ENCODE peak calls at places on chromosomes 16 and 17, in seven cellular contexts. I is cardiac muscle cell, L is AG09309, B is AG04450, R is GM10248, H is thoracic aorta, C is dorsolateral prefrontal cortex. S is an unnamed sample.

GRCh38 chr17:50440172-50440837 is 14.3 kb downstream of the ACSF2 start:
- DNase-seq in I (no peak), L (no peak), B (no peak), R (no peak), H (no peak), C (no peak), S (no peak)

GRCh38 chr17:74049167-74049797 is 154.2 kb upstream of the RPL38 start:
- DNase-seq in I (no peak), L (no peak), B (no peak), R (no peak), H (no peak), C (no peak), S (no peak)

GRCh38 chr16:87819282-87819681 is 50.0 kb downstream of the SLC7A5 start:
- DNase-seq in I (no peak), L (no peak), B (no peak), R (no peak), H (no peak), C (no peak), S (no peak)

GRCh38 chr16:85089485-85089884 is 22.8 kb downstream of the CIBAR2 start:
- DNase-seq in I (peak), L (no peak), B (no peak), R (no peak), H (no peak), C (no peak), S (no peak)

GRCh38 chr16:82150569-82150968 is 19.5 kb downstream of the MPHOSPH6 start:
- DNase-seq in I (no peak), L (no peak), B (no peak), R (no peak), H (no peak), C (no peak), S (no peak)

GRCh38 chr17:8059131-8059530 is 20.3 kb downstream of the ALOX15B start:
- DNase-seq in I (no peak), L (no peak), B (no peak), R (no peak), H (no peak), C (no peak), S (no peak)

GRCh38 chr17:71677444-71677843 is 443.4 kb upstream of the SOX9 start:
- DNase-seq in I (no peak), L (no peak), B (no peak), R (no peak), H (no peak), C (no peak), S (no peak)

GRCh38 chr17:50149425-50150353 is 788 bp downstream of the PPP1R9B start:
- DNase-seq in I (peak), L (no peak), B (no peak), R (no peak), H (no peak), C (peak), S (no peak)

GRCh38 chr16:47395733-47396503 is 64.9 kb downstream of the ITFG1 start:
- DNase-seq in I (no peak), L (no peak), B (no peak), R (no peak), H (no peak), C (no peak), S (no peak)

GRCh38 chr16:48965391-48965790 is 316.2 kb downstream of the CBLN1 start:
- DNase-seq in I (no peak), L (no peak), B (no peak), R (no peak), H (no peak), C (no peak), S (no peak)

GRCh38 chr16:8607214-8607613 is 14.3 kb upstream of the METTL22 start:
- DNase-seq in I (no peak), L (no peak), B (no peak), R (no peak), H (no peak), C (no peak), S (no peak)

GRCh38 chr16:68356249-68356918 is 45.6 kb downstream of the PRMT7 start:
- DNase-seq in I (no peak), L (no peak), B (no peak), R (peak), H (no peak), C (no peak), S (no peak)

GRCh38 chr17:31745964-31746650 is 112.9 kb downstream of the COPRS start:
- DNase-seq in I (no peak), L (no peak), B (no peak), R (no peak), H (no peak), C (no peak), S (no peak)

GRCh38 chr17:52027620-52028019 is 130.9 kb downstream of the CA10 start:
- DNase-seq in I (no peak), L (no peak), B (no peak), R (no peak), H (no peak), C (no peak), S (no peak)

GRCh38 chr16:19400709-19401108 is 17.0 kb upstream of the TMC5 start:
- DNase-seq in I (no peak), L (no peak), B (no peak), R (no peak), H (no peak), C (no peak), S (no peak)

GRCh38 chr17:4716081-4716480 is 5.6 kb downstream of the ARRB2 start:
- DNase-seq in I (no peak), L (no peak), B (no peak), R (no peak), H (no peak), C (no peak), S (no peak)

GRCh38 chr17:60562421-60562820 is 36.4 kb upstream of the APPBP2 start:
- DNase-seq in I (no peak), L (no peak), B (no peak), R (no peak), H (no peak), C (no peak), S (no peak)

GRCh38 chr17:9890124-9890523 is 14.9 kb downstream of the RCVRN start:
- DNase-seq in I (peak), L (no peak), B (no peak), R (peak), H (no peak), C (no peak), S (no peak)

GRCh38 chr16:3514621-3515020 is 13.8 kb downstream of the CLUAP1 start:
- DNase-seq in I (no peak), L (peak), B (peak), R (no peak), H (no peak), C (no peak), S (no peak)

GRCh38 chr16:13376174-13376573 is 474.8 kb downstream of the SHISA9 start:
- DNase-seq in I (no peak), L (no peak), B (no peak), R (peak), H (no peak), C (no peak), S (no peak)

GRCh38 chr16:74837056-74837455 is 62.4 kb upstream of the FA2H start:
- DNase-seq in I (no peak), L (no peak), B (no peak), R (no peak), H (no peak), C (no peak), S (no peak)

GRCh38 chr16:74836111-74836671 is 61.6 kb upstream of the FA2H start:
- DNase-seq in I (no peak), L (no peak), B (no peak), R (no peak), H (no peak), C (no peak), S (no peak)

GRCh38 chr16:74829637-74830036 is 55.0 kb upstream of the FA2H start:
- DNase-seq in I (no peak), L (no peak), B (no peak), R (no peak), H (no peak), C (no peak), S (no peak)

GRCh38 chr16:74830646-74831045 is 56.0 kb upstream of the FA2H start:
- DNase-seq in I (no peak), L (no peak), B (no peak), R (no peak), H (no peak), C (no peak), S (no peak)

DNA sequence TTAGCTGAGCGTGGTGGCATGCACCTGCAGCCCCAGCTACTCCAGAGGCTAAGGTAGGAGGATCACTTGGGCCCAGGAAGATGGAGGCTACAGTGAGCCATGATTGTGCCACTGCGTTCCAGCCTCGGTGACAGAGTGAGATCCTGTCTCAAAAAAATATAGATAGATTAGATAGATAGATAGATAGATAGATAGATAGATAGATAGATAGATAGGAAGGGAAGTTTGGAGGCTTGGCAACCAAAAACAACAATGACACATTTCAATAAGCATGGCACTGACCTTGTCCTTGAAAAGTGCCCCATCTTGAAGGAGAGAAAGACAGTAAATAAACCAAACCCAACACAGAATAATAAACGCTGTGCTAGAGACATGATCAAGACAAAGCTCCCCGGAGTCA is 57.6 kb upstream of the FA2H start:
- DNase-seq in I (no peak), L (no peak), B (no peak), R (no peak), H (no peak), C (no peak), S (no peak)
- TF ChIP-seq CTCF in I (no peak), L (no peak), B (no peak), R (no peak), H (no peak), C (no peak), S (no peak)

GRCh38 chr16:24049113-24049512 is 207.0 kb upstream of the CACNG3 start:
- DNase-seq in I (no peak), L (no peak), B (no peak), R (no peak), H (no peak), C (no peak), S (no peak)

GRCh38 chr16:24046442-24046841 is 209.7 kb upstream of the CACNG3 start:
- DNase-seq in I (peak), L (no peak), B (no peak), R (no peak), H (no peak), C (no peak), S (no peak)

GRCh38 chr16:24044467-24044866 is 208.7 kb downstream of the PRKCB start:
- DNase-seq in I (no peak), L (no peak), B (no peak), R (no peak), H (no peak), C (no peak), S (no peak)

GRCh38 chr16:24041834-24042631 is 206.2 kb downstream of the PRKCB start:
- DNase-seq in I (peak), L (peak), B (peak), R (peak), H (no peak), C (peak), S (peak)

GRCh38 chr16:24045641-24046040 is 209.9 kb downstream of the PRKCB start:
- DNase-seq in I (peak), L (no peak), B (no peak), R (no peak), H (no peak), C (peak), S (no peak)
- TF ChIP-seq CTCF in I (peak), L (no peak), B (no peak), R (no peak), H (no peak), C (peak), S (no peak)

DNA sequence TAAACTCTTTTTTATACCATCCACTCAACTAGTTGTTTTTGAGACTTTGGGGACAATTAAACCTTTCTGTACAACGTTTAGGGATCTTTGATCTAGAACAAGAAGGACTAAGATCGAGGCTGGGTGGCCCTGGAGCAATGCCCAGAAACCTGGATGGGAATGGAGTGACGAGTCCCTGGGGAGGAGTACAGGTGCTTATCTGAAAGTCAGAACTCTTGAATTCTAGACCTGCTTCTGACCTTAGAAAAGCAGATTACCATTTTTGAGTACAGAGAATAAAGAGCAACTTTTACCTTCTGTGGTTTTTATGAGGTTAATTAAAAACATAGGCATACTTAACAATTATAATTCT is 17.8 kb downstream of the UBE2Z start:
- DNase-seq in I (no peak), L (no peak), B (no peak), R (no peak), H (no peak), C (no peak), S (no peak)
- TF ChIP-seq CTCF in I (no peak), L (no peak), B (no peak), R (no peak), H (no peak), C (no peak), S (no peak)

DNA sequence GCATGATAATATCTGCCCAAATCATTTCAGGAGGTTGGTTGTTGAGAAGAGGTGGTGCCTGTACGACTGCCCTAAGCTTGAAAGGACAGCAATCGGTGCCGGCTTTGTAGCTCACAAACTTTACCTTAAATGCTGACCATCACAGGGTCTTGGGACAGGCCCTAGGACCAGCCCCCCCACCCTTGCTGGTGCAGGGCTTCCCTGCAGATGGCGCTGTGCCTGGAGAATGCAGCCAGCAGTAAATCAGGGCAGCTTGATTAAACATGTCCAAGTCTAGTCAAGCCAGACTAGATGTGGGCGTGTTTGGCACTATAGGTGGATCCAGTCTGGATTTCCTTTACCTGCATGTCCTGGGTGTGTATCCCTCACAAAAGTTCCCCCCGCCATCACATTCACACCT is 135.5 kb upstream of the CRHR1 start:
- DNase-seq in I (no peak), L (no peak), B (no peak), R (no peak), H (no peak), C (no peak), S (no peak)
- TF ChIP-seq CTCF in I (no peak), L (no peak), B (no peak), R (no peak), H (no peak), C (no peak), S (peak)

S was measured in CD14-positive monocyte.